ENCODE peak calls at places on chromosomes 3 and 15, in eight cellular contexts. W is lung, G is left lung, R is AG09309, Q is brain microvascular endothelial cell, P is cardiac fibroblast, J is heart right ventricle, V is uterus. A is an unnamed sample.

GRCh38 chr3:72661115-72661457 is 187.2 kb downstream of the SHQ1 start:
- DNase-seq in Q (no peak), W (peak; percentile 74), G (peak; percentile 55), P (peak; percentile 62), V (peak; percentile 69), J (peak; percentile 65), R (peak; percentile 75), A (peak; percentile 72)

GRCh38 chr3:119346076-119346496 is 51.9 kb downstream of the ARHGAP31 start:
- DNase-seq in Q (no peak), G (no peak), P (no peak), W (no peak), R (no peak), J (no peak), V (no peak), A (no peak)

GRCh38 chr15:68214838-68215234 is 9.7 kb upstream of the CALML4 start:
- DNase-seq in J (no peak), V (no peak), P (no peak), W (no peak), R (no peak), Q (no peak), G (no peak), A (no peak)

GRCh38 chr3:16871915-16872842 is 12.6 kb upstream of the PLCL2 start:
- DNase-seq in V (no peak), Q (no peak), G (no peak), R (no peak), W (no peak), P (peak; percentile 71), J (no peak), A (no peak)

GRCh38 chr15:71386448-71387236 is 271.4 kb downstream of the THSD4 start:
- DNase-seq in Q (no peak), V (no peak), W (no peak), G (no peak), P (peak; percentile 22), J (no peak), R (no peak), A (no peak)

GRCh38 chr15:73305331-73306211 is 63.2 kb downstream of the HCN4 start:
- DNase-seq in R (no peak), J (no peak), V (no peak), W (peak; percentile 47), G (peak; percentile 49), Q (peak; percentile 67), P (peak; percentile 83), A (peak; percentile 27)

GRCh38 chr3:127383656-127384179 is 95.9 kb upstream of the PRR20G start:
- DNase-seq in P (no peak), J (no peak), R (no peak), Q (no peak), W (no peak), V (no peak), G (no peak), A (no peak)

GRCh38 chr3:186589856-186590579 is 19.5 kb downstream of the DNAJB11 start:
- DNase-seq in P (peak; percentile 48), G (peak; percentile 54), W (peak; percentile 42), R (no peak), J (no peak), Q (no peak), V (no peak), A (no peak)

GRCh38 chr15:65396965-65397317 is 19.1 kb upstream of the IGDCC3 start:
- DNase-seq in V (no peak), W (no peak), P (no peak), J (no peak), G (no peak), Q (no peak), R (no peak), A (no peak)

GRCh38 chr15:76901965-76902364 is 3.2 kb downstream of the SCAPER start:
- DNase-seq in G (no peak), J (no peak), W (no peak), R (no peak), V (no peak), P (no peak), Q (no peak), A (no peak)

GRCh38 chr3:163391407-163392181 is 1686.7 kb downstream of the SI start:
- DNase-seq in V (no peak), G (no peak), P (no peak), W (no peak), Q (no peak), R (no peak), J (no peak), A (no peak)

GRCh38 chr15:58454950-58455401 is 23.2 kb downstream of the LIPC start:
- DNase-seq in G (no peak), R (no peak), Q (no peak), J (no peak), W (no peak), P (peak; percentile 59), V (no peak), A (no peak)

GRCh38 chr3:124607163-124607562 is 123.1 kb upstream of the UMPS start:
- DNase-seq in G (no peak), J (no peak), P (peak; percentile 79), R (no peak), W (no peak), V (no peak), Q (peak; percentile 58), A (no peak)

GRCh38 chr3:32843504-32844321 is 25.9 kb downstream of the TRIM71 start:
- DNase-seq in P (no peak), V (no peak), G (no peak), Q (no peak), R (no peak), W (no peak), J (no peak), A (no peak)

GRCh38 chr15:43253431-43254403 is 13.0 kb downstream of the TGM5 start:
- DNase-seq in V (no peak), Q (peak; percentile 36), J (peak; percentile 27), W (no peak), R (no peak), P (peak; percentile 29), G (peak; percentile 38), A (no peak)

GRCh38 chr3:46675843-46676567 is 17.5 kb downstream of the ALS2CL start:
- DNase-seq in J (no peak), P (peak; percentile 57), G (no peak), V (no peak), R (no peak), Q (no peak), W (no peak), A (no peak)

GRCh38 chr3:46678280-46678679 is 15.2 kb downstream of the ALS2CL start:
- DNase-seq in W (no peak), R (no peak), G (no peak), V (no peak), J (no peak), P (no peak), Q (no peak), A (no peak)

GRCh38 chr3:46675426-46675825 is 18.1 kb downstream of the ALS2CL start:
- DNase-seq in Q (no peak), G (peak; percentile 26), W (no peak), J (no peak), P (no peak), R (no peak), V (peak; percentile 8), A (no peak)

GRCh38 chr3:46677096-46677702 is 16.3 kb downstream of the ALS2CL start:
- DNase-seq in J (peak; percentile 78), W (no peak), Q (no peak), R (no peak), V (peak; percentile 69), G (no peak), P (no peak), A (no peak)

DNA sequence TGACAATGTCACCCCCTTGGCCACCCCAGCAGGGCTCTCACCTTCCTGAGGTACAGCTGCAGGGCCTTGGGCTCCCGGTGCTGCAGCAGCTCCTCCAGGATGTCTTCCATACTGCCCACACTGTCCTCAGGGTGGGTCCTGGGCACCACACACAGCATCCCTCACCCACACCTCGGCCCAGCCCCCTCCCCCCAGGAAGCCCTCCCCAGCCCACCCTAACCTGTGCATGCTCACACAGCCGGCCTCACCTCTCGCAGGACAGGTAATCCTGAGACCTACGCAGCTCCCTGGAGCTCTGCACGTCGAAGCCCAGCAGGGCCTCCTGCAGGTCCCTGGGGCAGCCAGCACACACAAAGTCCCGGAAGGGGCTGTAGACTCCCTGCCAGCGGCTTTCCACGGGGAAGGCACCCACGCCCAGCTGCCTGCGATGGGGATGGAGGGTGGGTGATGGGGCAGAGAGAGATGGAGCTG is 16.8 kb downstream of the ALS2CL start:
- DNase-seq in P (no peak), R (no peak), W (no peak), V (no peak), Q (no peak), J (no peak), G (no peak), A (no peak)
- H3K4me3 ChIP-seq in P (no peak overlapping the region), R (no peak overlapping the region), W (no peak overlapping the region), V (no peak overlapping the region), Q (no peak overlapping the region), J (no peak overlapping the region), G (no peak overlapping the region), A (no peak overlapping the region)

GRCh38 chr15:26032162-26032846 is 169.2 kb upstream of the ATP10A start:
- DNase-seq in V (no peak), R (no peak), G (no peak), W (no peak), J (no peak), P (no peak), Q (no peak), A (no peak)

GRCh38 chr15:26038693-26039092 is 175.6 kb upstream of the ATP10A start:
- DNase-seq in W (no peak), R (no peak), J (no peak), G (no peak), Q (no peak), V (no peak), P (no peak), A (no peak)

DNA sequence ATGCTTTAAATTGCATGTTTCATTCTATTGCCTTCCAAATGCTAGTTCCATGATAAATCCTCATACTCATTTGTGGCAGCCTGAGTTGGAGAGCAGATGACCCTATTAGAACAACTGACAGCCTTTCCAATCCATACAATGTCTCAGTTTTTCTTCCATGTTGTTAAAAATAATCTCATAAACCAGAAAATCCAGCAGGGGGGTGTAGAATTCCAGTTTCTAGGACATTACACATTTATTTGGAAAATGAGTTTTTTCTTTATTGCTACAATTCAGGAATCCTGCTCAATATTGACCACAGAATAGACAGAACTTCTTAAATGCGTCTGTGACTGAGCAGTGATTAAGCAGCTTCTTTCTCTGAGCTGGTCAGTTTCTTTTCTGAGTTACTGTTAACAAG is 174.2 kb upstream of the ATP10A start:
- DNase-seq in W (no peak), Q (no peak), P (peak; percentile 1), V (no peak), J (no peak), G (no peak), R (no peak), A (no peak)
- TF ChIP-seq CTCF in W (no peak), Q (no peak), P (no peak), V (no peak), J (no peak), G (no peak), R (peak; percentile 7), A (no peak)

DNA sequence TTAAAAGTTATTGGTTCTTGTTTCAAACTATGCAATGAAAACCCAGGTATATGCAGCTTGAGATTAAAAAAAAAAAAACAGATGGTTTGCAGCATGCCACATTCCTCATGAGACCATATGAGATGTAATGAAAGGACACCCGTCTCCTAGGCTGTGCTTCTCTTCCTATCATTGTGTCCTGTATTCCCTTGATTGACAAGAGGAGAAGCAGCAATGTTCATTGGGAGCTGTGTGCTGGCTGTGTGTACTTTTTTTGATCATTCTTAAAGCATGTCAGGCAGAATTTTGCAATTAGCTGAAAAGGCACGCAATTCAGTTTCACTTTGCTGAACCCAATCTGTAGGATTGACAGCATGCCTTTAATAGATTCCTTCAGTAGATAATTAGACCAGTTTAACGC is 114.0 kb downstream of the NSUN3 start:
- DNase-seq in V (no peak), R (no peak), Q (no peak), P (no peak), J (no peak), W (no peak), G (no peak), A (no peak)
- H3K4me3 ChIP-seq in V (no peak overlapping the region), R (no peak overlapping the region), Q (no peak overlapping the region), P (no peak overlapping the region), J (no peak overlapping the region), W (no peak overlapping the region), G (no peak overlapping the region), A (no peak overlapping the region)

GRCh38 chr3:24069045-24069444 is 124.0 kb downstream of the NR1D2 start:
- DNase-seq in V (no peak), P (no peak), G (no peak), Q (no peak), J (no peak), R (no peak), W (no peak), A (no peak)
- TF ChIP-seq CTCF in V (peak; percentile 39), P (no peak), G (no peak), Q (no peak), J (no peak), R (no peak), W (no peak), A (peak; percentile 33)